ENCODE peak calls at places on chromosomes 3 and 15, in five cellular contexts. J is MM.1S, H is GM23338, V is SK-N-SH, E is GM23248. W is an unnamed sample.

GRCh38 chr3:57224856-57225255 is 2.7 kb upstream of the APPL1 start:
- DNase-seq in J (peak), H (no peak), E (peak), V (no peak), W (peak)

GRCh38 chr15:89728254-89728653 is 22.8 kb downstream of the MESP1 start:
- DNase-seq in H (no peak), E (peak), V (no peak), J (no peak), W (no peak)

GRCh38 chr3:166575166-166575565 is 737.9 kb upstream of the BCHE start:
- DNase-seq in V (no peak), H (no peak), E (no peak), J (no peak), W (no peak)

GRCh38 chr3:194287392-194287791 is 63.7 kb downstream of the CPN2 start:
- DNase-seq in J (no peak), E (no peak), V (no peak), H (no peak), W (no peak)

GRCh38 chr3:58111513-58112184 is 99.1 kb downstream of the DNASE1L3 start:
- DNase-seq in V (no peak), J (no peak), E (no peak), H (no peak), W (peak)

GRCh38 chr15:63191895-63192603 is 2.6 kb downstream of the RAB8B start:
- DNase-seq in J (peak), E (no peak), V (no peak), H (no peak), W (no peak)

GRCh38 chr3:100002599-100003350 is 111.5 kb downstream of the FILIP1L start:
- DNase-seq in V (no peak), J (no peak), E (peak), H (no peak), W (peak)

GRCh38 chr3:36891651-36892268 is 53.1 kb downstream of the TRANK1 start:
- DNase-seq in E (no peak), V (no peak), J (no peak), H (no peak), W (no peak)

GRCh38 chr15:57329582-57330367 is 46.5 kb upstream of the CGNL1 start:
- DNase-seq in E (no peak), J (no peak), V (no peak), H (no peak), W (no peak)

GRCh38 chr15:31476866-31477265 is 150.2 kb downstream of the KLF13 start:
- DNase-seq in V (no peak), H (no peak), J (no peak), E (no peak), W (no peak)

GRCh38 chr15:89409184-89409992 is 74.8 kb upstream of the POLG start:
- DNase-seq in V (no peak), J (no peak), E (no peak), H (no peak), W (no peak)

GRCh38 chr3:190229632-190230424 is 92.4 kb downstream of the CLDN1 start:
- DNase-seq in H (no peak), V (no peak), E (peak), J (peak), W (peak)

GRCh38 chr15:58880320-58880719 is 53.2 kb downstream of the SLTM start:
- DNase-seq in H (no peak), J (no peak), E (no peak), V (no peak), W (no peak)
- TF ChIP-seq EZH2phosphoT487 in H (no peak), J (no peak), E (no peak), V (no peak), W (no peak)

GRCh38 chr3:120280566-120280965 is 4.5 kb downstream of the GPR156 start:
- DNase-seq in J (no peak), V (no peak), E (no peak), H (no peak), W (no peak)

GRCh38 chr3:120280026-120280425 is 5.0 kb downstream of the GPR156 start:
- DNase-seq in J (no peak), H (no peak), E (no peak), V (no peak), W (no peak)

GRCh38 chr3:120289636-120290035 is 4.6 kb upstream of the GPR156 start:
- DNase-seq in J (no peak), E (no peak), H (no peak), V (no peak), W (no peak)

GRCh38 chr3:120285508-120285841 is 453 bp upstream of the GPR156 start:
- DNase-seq in J (no peak), E (no peak), V (no peak), H (no peak), W (no peak)

GRCh38 chr3:120284702-120285507 is at the start of gene GPR156:
- DNase-seq in J (no peak), V (peak), H (peak), E (peak), W (peak)
- TF ChIP-seq EZH2phosphoT487 in J (no peak), V (no peak), H (no peak), E (no peak), W (no peak)

GRCh38 chr3:150783920-150784746 is 21.2 kb upstream of the SIAH2 start:
- DNase-seq in J (no peak), V (no peak), H (no peak), E (no peak), W (peak)

GRCh38 chr3:150784747-150785125 is 21.8 kb upstream of the SIAH2 start:
- DNase-seq in V (no peak), E (no peak), H (no peak), J (no peak), W (peak)

GRCh38 chr3:150786791-150787190 is 23.8 kb upstream of the SIAH2 start:
- DNase-seq in V (no peak), E (peak), H (no peak), J (no peak), W (peak)

GRCh38 chr3:150779402-150779858 is 16.5 kb upstream of the SIAH2 start:
- DNase-seq in V (peak), H (peak), E (no peak), J (no peak), W (no peak)

GRCh38 chr3:150783334-150783733 is 20.4 kb upstream of the SIAH2 start:
- DNase-seq in E (no peak), V (no peak), H (no peak), J (no peak), W (no peak)
- TF ChIP-seq EZH2phosphoT487 in E (no peak), V (no peak), H (no peak), J (no peak), W (no peak)

DNA sequence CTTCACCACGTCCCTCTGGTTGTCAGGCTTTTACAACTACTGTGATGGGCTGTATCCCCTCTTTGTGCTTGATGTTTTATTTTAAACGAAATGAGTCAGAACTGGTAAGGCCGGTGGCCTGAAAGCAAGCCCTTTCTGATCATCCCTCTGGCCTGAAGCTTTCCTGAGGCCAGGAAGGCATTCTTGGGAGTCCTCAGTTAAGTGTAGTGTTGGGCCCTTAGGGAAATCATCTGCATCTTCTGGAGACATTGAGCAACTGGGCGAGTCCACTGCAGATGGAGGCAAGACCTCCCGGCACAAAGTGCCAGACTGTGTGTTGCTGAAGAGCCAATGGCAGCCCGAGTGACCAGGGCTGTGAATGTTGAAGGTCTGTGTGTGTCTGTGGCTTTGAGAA is 33.0 kb upstream of the AMOTL2 start:
- DNase-seq in V (no peak), J (no peak), H (peak), E (peak), W (no peak)
- TF ChIP-seq EZH2phosphoT487 in V (no peak), J (no peak), H (no peak), E (no peak), W (no peak)

GRCh38 chr3:177452487-177452886 is 255.2 kb upstream of the TBL1XR1 start:
- DNase-seq in H (no peak), J (no peak), V (no peak), E (peak), W (peak)

GRCh38 chr3:177453087-177453844 is 256.0 kb upstream of the TBL1XR1 start:
- DNase-seq in V (no peak), J (no peak), E (no peak), H (no peak), W (no peak)

GRCh38 chr3:177448987-177449975 is 252.0 kb upstream of the TBL1XR1 start:
- DNase-seq in H (no peak), E (no peak), J (no peak), V (no peak), W (no peak)

GRCh38 chr3:177451277-177451880 is 254.1 kb upstream of the TBL1XR1 start:
- DNase-seq in E (peak), J (no peak), V (no peak), H (no peak), W (no peak)

DNA sequence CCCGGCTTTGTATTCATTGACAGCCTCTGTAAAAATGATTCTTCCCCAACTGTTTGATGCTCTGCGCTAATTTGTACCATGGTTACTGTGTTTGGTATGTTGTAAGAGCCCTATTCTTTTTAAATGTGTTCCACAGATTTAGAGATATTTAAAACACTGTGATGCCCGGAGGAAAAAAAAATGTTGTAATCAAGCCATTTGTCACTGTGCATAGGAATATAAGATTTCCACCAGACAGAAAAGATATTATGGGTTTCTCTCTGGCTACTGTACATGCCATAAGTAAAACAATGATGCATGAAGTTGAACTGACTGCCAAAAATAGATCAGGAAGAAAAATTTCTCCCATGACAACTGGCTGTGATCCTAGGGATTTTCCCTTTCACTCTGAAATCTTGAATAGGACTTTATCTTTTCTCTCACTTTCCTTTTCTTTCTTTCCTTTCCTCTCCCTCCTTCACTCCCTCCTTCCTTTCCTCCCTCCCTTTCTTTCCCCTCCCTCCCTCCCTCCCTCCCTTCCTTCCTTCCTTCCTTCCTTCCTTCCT is 254.7 kb upstream of the TBL1XR1 start:
- DNase-seq in H (no peak), V (peak), J (no peak), E (peak), W (no peak)
- TF ChIP-seq EZH2phosphoT487 in H (no peak), V (no peak), J (no peak), E (no peak), W (no peak)

W was measured in PC-3.